ENCODE peak calls at places on chromosomes 5 and 9, in six cellular contexts. Y is RKO, K is T-helper 17 cell, L is brain microvascular endothelial cell, Q is heart left ventricle, S is T-helper 1 cell. N is an unnamed sample.

GRCh38 chr9:134367796-134368490 is 41.7 kb downstream of the RXRA start:
- DNase-seq in Q (no peak), S (no peak), K (no peak), L (no peak), Y (no peak), N (peak)

GRCh38 chr5:61603211-61603908 is 271.3 kb downstream of the ZSWIM6 start:
- DNase-seq in K (no peak), L (no peak), Y (no peak), Q (peak), S (no peak), N (no peak)

GRCh38 chr5:69217154-69217731 is 17.4 kb upstream of the CDK7 start:
- DNase-seq in Q (no peak), L (no peak), K (peak), Y (no peak), S (peak), N (peak)

GRCh38 chr9:131299346-131299745 is 9.8 kb downstream of the PLPP7 start:
- DNase-seq in L (no peak), K (no peak), Y (no peak), S (no peak), Q (peak), N (no peak)

GRCh38 chr5:141475625-141476131 is at the start of gene PCDHGC3:
- DNase-seq in K (no peak), Y (no peak), S (peak), L (peak), Q (peak), N (peak)

GRCh38 chr5:151477106-151477505 is 29.7 kb downstream of the SLC36A1 start:
- DNase-seq in Y (no peak), L (peak), S (no peak), K (no peak), Q (no peak), N (peak)

GRCh38 chr9:134236001-134236421 is 71.6 kb upstream of the RNU6ATAC start:
- DNase-seq in S (no peak), Y (no peak), Q (no peak), L (no peak), K (no peak), N (no peak)

GRCh38 chr9:76255781-76256455 is 138.3 kb downstream of the RFK start:
- DNase-seq in Q (peak), L (peak), S (no peak), K (no peak), Y (no peak), N (peak)

GRCh38 chr9:131969469-131969989 is 110.1 kb downstream of the MED27 start:
- DNase-seq in Q (no peak), S (no peak), K (no peak), L (no peak), Y (no peak), N (no peak)

GRCh38 chr9:92770005-92770995 is 5.7 kb upstream of the BICD2 start:
- DNase-seq in Q (peak), L (no peak), K (no peak), Y (no peak), S (no peak), N (no peak)

GRCh38 chr5:51279983-51280382 is 103.3 kb upstream of the ISL1 start:
- DNase-seq in Q (no peak), L (no peak), K (no peak), Y (no peak), S (no peak), N (no peak)

GRCh38 chr5:73268826-73269225 is 95.8 kb downstream of the TMEM174 start:
- DNase-seq in Q (no peak), S (no peak), Y (no peak), L (no peak), K (no peak), N (no peak)

GRCh38 chr9:37840560-37841194 is 40.1 kb downstream of the DCAF10 start:
- DNase-seq in Q (no peak), L (peak), K (no peak), S (no peak), Y (peak), N (peak)

GRCh38 chr9:93081931-93082330 is 14.1 kb upstream of the CARD19 start:
- DNase-seq in Y (no peak), S (no peak), L (no peak), K (no peak), Q (no peak), N (peak)

GRCh38 chr9:31590091-31590490 is 794.4 kb upstream of the ACO1 start:
- DNase-seq in S (no peak), L (peak), Y (no peak), Q (no peak), K (no peak), N (no peak)

GRCh38 chr5:158898185-158899177 is 201.2 kb downstream of the EBF1 start:
- DNase-seq in L (peak), S (no peak), Y (no peak), K (no peak), Q (no peak), N (no peak)

GRCh38 chr5:153043876-153044275 is 446.6 kb upstream of the GRIA1 start:
- DNase-seq in K (no peak), L (no peak), Y (no peak), S (no peak), Q (no peak), N (peak)

N was measured in trophoblast cell.